ENCODE peak calls at places on chromosomes 11 and 22, in seven cellular contexts. Z is brain microvascular endothelial cell, Q is mucosa of descending colon, S is neural crest cell, L is kidney, C is body of pancreas, B is H9. P is an unnamed sample.

GRCh38 chr11:106400949-106401545 is 323.6 kb downstream of the AASDHPPT start:
- DNase-seq in Z (peak), Q (no peak), S (no peak), L (no peak), C (no peak), B (no peak), P (peak)

GRCh38 chr11:19595840-19596751 is 116.5 kb upstream of the NAV2 start:
- DNase-seq in Z (peak), Q (no peak), S (no peak), L (peak), C (no peak), B (no peak), P (peak)

GRCh38 chr22:18091916-18092526 is 14.2 kb downstream of the PEX26 start:
- DNase-seq in Z (no peak), Q (peak), S (no peak), L (peak), C (peak), B (no peak), P (peak)

GRCh38 chr22:20021196-20022181 is 579 bp downstream of the TANGO2 start:
- DNase-seq in Z (no peak), Q (no peak), S (no peak), L (peak), C (peak), B (no peak), P (peak)

GRCh38 chr11:13336246-13336873 is 58.8 kb downstream of the BMAL1 start:
- DNase-seq in Z (no peak), Q (no peak), S (no peak), L (no peak), C (no peak), B (no peak), P (no peak)

GRCh38 chr11:36312593-36312990 is 16.5 kb downstream of the PRR5L start:
- DNase-seq in Z (peak), Q (no peak), S (no peak), L (no peak), C (no peak), B (no peak), P (peak)

GRCh38 chr11:119999220-119999619 is 138.7 kb downstream of the TRIM29 start:
- DNase-seq in Z (no peak), Q (no peak), S (no peak), L (no peak), C (no peak), B (no peak), P (no peak)

GRCh38 chr22:30045901-30046715 is 34.2 kb upstream of the HORMAD2 start:
- DNase-seq in Z (no peak), Q (no peak), S (no peak), L (no peak), C (no peak), B (no peak), P (no peak)

DNA sequence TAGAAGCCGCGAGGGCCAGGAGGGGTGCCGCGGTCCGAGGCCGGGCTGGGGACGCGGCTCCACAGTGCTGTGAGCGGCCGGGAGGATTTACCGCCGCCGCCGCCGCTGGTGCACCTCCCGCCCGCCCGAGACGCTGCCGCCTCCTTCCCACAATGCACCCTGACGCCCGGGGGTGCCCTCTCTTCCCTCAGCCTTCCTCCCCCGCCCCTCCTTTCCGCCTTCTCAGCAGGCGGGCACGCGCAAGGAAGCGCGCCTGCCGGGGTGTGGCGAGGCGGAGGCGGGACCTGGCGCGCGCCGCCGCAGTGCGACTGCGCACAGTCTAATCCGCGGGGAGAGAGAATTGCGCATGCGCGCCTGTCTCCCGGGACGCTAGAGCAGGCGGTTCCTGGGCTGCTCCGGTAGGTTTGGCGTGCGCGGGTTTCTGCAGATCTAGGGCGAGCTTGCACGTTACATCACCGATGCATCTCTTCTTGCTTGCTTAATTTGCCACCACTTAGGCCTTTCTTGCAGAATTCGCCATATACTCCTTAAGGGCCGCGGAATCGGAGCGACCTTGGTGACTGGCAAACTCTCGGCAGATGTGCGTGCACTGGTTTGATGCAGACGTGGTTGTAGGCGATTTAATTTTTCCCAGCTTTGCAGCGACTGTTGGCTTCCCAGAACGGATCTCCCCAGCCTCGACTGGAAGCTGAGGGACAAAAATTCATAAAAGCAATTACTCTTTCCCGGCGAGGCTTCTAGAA is at the start of the genes GVQW3 and THAP12:
- DNase-seq in Z (peak), Q (peak), S (peak), L (peak), C (peak), B (peak), P (peak)
- TF ChIP-seq CTCF in Z (peak), Q (no peak), S (no peak), L (peak), C (peak), B (peak), P (no peak)

DNA sequence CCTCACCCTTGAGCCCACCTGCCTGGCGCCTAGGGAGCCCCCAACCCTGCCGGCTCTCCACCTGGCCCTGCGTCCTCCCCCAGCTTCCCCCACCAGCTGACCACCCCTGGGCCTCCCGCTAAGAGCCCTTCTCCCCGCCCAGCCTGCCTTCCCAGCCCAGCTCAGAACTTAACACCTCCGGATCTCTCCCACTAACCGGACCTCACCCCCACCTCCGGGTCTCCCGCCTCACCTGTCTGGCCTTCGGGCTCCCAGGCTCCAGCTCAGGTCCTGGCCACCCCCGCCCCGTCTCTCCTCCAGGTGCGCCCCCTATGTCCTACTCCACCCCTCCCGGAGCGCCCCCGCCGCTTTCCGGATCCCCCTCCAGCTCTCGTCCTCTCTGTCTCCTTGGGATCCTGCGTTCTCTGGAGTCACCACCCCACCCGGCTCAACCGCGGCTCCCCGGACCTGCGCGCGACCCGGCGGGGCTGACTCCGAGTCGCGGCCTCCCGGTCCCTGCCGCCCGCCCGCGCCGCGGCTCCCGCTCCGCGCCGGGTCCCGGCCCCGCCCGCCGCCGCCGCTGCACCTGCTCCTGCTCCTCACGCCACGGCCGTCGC is at the start of gene KCNJ11:
- DNase-seq in Z (no peak), Q (no peak), S (no peak), L (peak), C (peak), B (peak), P (no peak)
- TF ChIP-seq CTCF in Z (no peak), Q (no peak), S (no peak), L (no peak), C (no peak), B (no peak), P (no peak)

DNA sequence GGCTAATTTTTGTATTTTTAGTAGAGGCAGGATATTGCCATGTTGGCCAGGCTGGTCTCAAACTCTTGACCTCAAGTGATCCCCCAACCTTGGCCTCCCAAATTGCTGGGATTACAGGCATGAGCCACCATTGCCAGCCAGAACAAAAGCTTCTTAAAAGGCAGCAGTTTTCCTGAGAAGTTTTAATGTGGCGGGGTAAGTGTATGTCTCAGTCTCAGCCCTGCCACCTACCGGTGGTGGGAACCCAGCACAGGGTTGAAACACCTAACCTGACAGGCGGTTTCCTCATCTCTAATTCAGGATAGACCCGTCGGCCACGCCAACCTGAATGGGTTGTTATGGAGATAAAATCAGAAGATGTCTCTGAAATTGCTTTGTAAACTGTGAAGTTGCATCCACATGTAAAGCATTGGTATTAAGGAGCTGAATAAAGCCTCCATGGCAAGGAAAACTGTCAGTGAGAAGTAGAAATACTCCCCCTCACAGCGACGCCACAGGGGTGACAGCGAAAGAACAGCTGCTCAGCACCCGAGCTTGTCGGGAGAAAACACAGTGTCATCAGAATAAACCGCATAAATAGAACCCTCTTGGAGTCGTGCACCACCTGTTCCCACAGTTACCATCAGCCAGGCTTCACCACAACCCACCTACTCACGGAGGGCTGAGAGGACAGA is 165.9 kb upstream of the NCAM1 start:
- DNase-seq in Z (peak), Q (no peak), S (peak), L (no peak), C (peak), B (peak), P (peak)
- TF ChIP-seq CTCF in Z (peak), Q (no peak), S (peak), L (no peak), C (peak), B (peak), P (peak)

GRCh38 chr11:131938321-131938751 is 567.9 kb downstream of the NTM start:
- DNase-seq in Z (no peak), Q (no peak), S (no peak), L (peak), C (no peak), B (no peak), P (no peak)

GRCh38 chr11:131945695-131946094 is 575.3 kb downstream of the NTM start:
- DNase-seq in Z (no peak), Q (no peak), S (no peak), L (no peak), C (no peak), B (no peak), P (no peak)

GRCh38 chr11:131942878-131943277 is 572.5 kb downstream of the NTM start:
- DNase-seq in Z (no peak), Q (no peak), S (no peak), L (no peak), C (no peak), B (no peak), P (no peak)

GRCh38 chr11:131944709-131945108 is 574.3 kb downstream of the NTM start:
- DNase-seq in Z (no peak), Q (no peak), S (no peak), L (no peak), C (no peak), B (no peak), P (peak)

DNA sequence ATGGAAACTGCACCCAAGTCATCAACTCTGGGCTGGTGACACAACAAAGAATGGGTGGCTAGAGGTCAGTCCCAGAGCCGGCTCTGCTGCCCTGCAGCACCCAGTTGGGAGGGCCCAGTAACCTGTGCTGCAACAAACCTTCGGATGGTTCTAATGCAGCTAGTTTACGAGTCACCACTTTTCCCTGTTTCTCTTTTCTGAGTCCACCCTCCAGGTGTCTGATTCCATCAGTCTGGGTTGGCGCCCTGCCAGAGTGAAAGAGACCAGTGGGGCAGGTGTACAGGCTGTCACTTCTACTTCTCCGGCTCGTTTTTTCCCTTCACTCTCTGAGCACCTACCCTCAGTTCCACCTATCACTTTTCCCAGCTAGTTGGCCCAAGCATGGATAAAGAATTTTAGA is 572.9 kb downstream of the NTM start:
- DNase-seq in Z (no peak), Q (no peak), S (no peak), L (no peak), C (peak), B (no peak), P (no peak)
- TF ChIP-seq CTCF in Z (no peak), Q (no peak), S (no peak), L (no peak), C (no peak), B (no peak), P (no peak)

DNA sequence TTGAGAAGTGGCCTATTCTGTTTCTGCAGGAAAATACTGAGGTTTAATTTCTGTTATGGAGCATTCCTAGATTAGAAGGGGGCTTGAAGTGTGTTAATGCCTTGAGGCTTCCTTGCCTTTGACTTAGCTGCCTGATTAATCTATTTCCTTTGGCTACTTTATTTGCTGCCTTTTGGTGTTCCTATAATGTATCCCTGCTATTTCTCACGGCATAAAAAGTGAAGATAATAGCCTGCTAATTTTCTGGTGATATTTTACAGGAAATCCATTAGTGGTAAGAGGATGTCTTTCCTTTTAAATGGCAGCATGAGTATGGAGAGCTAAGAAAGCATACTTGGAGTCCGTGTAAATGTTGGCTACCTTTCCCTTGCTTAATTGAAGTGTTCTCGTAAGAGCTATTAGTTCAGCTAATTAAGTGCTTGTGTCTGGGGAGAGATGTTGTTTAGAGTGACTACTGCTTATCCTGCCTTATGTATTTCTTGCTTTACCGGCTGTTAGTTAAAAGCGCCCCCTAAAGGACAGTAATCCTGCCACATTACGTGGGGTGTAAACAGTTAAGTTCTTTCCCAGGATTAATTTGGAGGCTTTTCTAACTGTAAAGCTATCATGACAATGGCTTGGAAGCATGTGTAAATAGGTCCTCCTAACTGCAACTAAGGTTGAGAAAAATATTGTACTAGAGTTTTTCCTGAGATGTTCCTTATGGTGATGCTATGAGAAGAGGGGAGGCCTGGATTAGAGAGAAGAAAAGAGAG is 45.6 kb downstream of the ZNF280B start:
- DNase-seq in Z (no peak), Q (no peak), S (no peak), L (no peak), C (no peak), B (no peak), P (peak)
- TF ChIP-seq CTCF in Z (peak), Q (no peak), S (peak), L (no peak), C (no peak), B (peak), P (peak)

GRCh38 chr22:44003776-44004460 is 20.2 kb upstream of the PARVB start:
- DNase-seq in Z (no peak), Q (no peak), S (no peak), L (no peak), C (no peak), B (peak), P (no peak)
- TF ChIP-seq CTCF in Z (peak), Q (no peak), S (peak), L (no peak), C (no peak), B (peak), P (no peak)

P was measured in fibroblast of mammary gland.